ENCODE peak calls at places on chromosomes 13 and 19, in nine cellular contexts. X, P, M, Q, G, K, U, O and V are unnamed samples.

GRCh38 chr13:56351041-56351440 is 789.7 kb upstream of the PRR20A start:
- DNase-seq in X (no peak), P (no peak), M (no peak), Q (no peak), G (no peak), K (no peak), U (no peak), O (no peak), V (no peak)

GRCh38 chr13:32086791-32087441 is 55.3 kb downstream of the FRY start:
- DNase-seq in X (peak), P (no peak), M (no peak), Q (no peak), G (no peak), K (no peak), U (no peak), O (no peak), V (no peak)

GRCh38 chr13:42660367-42660965 is 86.5 kb downstream of the TNFSF11 start:
- DNase-seq in X (peak), P (no peak), M (no peak), Q (no peak), G (no peak), K (no peak), U (no peak), O (no peak), V (no peak)

GRCh38 chr19:33278403-33279269 is 23.7 kb downstream of the CEBPA start:
- DNase-seq in X (no peak), P (no peak), M (no peak), Q (no peak), G (no peak), K (no peak), U (peak), O (no peak), V (peak)

GRCh38 chr19:58409010-58409790 is 751 bp downstream of the ZNF584 start:
- DNase-seq in X (peak), P (no peak), M (peak), Q (peak), G (no peak), K (peak), U (no peak), O (peak), V (peak)

GRCh38 chr19:36876993-36877938 is 26.6 kb downstream of the ZNF345 start:
- DNase-seq in X (peak), P (no peak), M (no peak), Q (no peak), G (no peak), K (no peak), U (no peak), O (no peak), V (no peak)

GRCh38 chr19:19531951-19532805 is 3.5 kb downstream of the YJEFN3 start:
- DNase-seq in X (peak), P (peak), M (peak), Q (peak), G (no peak), K (peak), U (peak), O (peak), V (peak)

GRCh38 chr13:100434010-100434763 is 154.4 kb downstream of the GGACT start:
- DNase-seq in X (peak), P (no peak), M (no peak), Q (peak), G (peak), K (no peak), U (no peak), O (no peak), V (no peak)

GRCh38 chr13:32426191-32426980 is 1.5 kb downstream of the N4BP2L1 start:
- DNase-seq in X (no peak), P (no peak), M (no peak), Q (no peak), G (no peak), K (no peak), U (no peak), O (no peak), V (peak)

GRCh38 chr19:34428549-34429285 is 536 bp downstream of the UBA2 start:
- DNase-seq in X (peak), P (no peak), M (peak), Q (peak), G (no peak), K (peak), U (peak), O (peak), V (no peak)

GRCh38 chr13:113843063-113843654 is 20.7 kb downstream of the GAS6 start:
- DNase-seq in X (no peak), P (no peak), M (peak), Q (no peak), G (no peak), K (no peak), U (no peak), O (peak), V (no peak)

GRCh38 chr13:23687614-23688013 is 117.4 kb downstream of the TNFRSF19 start:
- DNase-seq in X (no peak), P (no peak), M (no peak), Q (no peak), G (no peak), K (no peak), U (no peak), O (no peak), V (no peak)

GRCh38 chr19:13150919-13151604 is 851 bp downstream of the IER2 start:
- DNase-seq in X (peak), P (no peak), M (no peak), Q (peak), G (no peak), K (no peak), U (no peak), O (peak), V (peak)

GRCh38 chr19:28526042-28526441 is 686.9 kb downstream of the UQCRFS1 start:
- DNase-seq in X (no peak), P (no peak), M (no peak), Q (no peak), G (no peak), K (no peak), U (no peak), O (no peak), V (no peak)

GRCh38 chr13:30865131-30866009 is 40.7 kb upstream of the MEDAG start:
- DNase-seq in X (peak), P (peak), M (peak), Q (peak), G (peak), K (peak), U (peak), O (peak), V (peak)

GRCh38 chr19:35248310-35249145 is at the start of gene LSR:
- DNase-seq in X (no peak), P (no peak), M (peak), Q (no peak), G (peak), K (no peak), U (peak), O (peak), V (peak)

GRCh38 chr19:39351537-39352037 is 9.4 kb downstream of the SAMD4B start:
- DNase-seq in X (peak), P (no peak), M (no peak), Q (no peak), G (no peak), K (no peak), U (no peak), O (no peak), V (no peak)

GRCh38 chr19:54035215-54036178 is 28.2 kb downstream of the VSTM1 start:
- DNase-seq in X (peak), P (no peak), M (no peak), Q (peak), G (peak), K (no peak), U (no peak), O (no peak), V (no peak)

GRCh38 chr13:44815507-44816074 is 173.7 kb downstream of the NUFIP1 start:
- DNase-seq in X (peak), P (peak), M (no peak), Q (peak), G (peak), K (no peak), U (peak), O (no peak), V (peak)

GRCh38 chr13:113732961-113733950 is 25.8 kb upstream of the TMEM255B start:
- DNase-seq in X (no peak), P (no peak), M (no peak), Q (no peak), G (no peak), K (no peak), U (no peak), O (no peak), V (no peak)

GRCh38 chr19:51094696-51095279 is 12.1 kb upstream of the KLK14 start:
- DNase-seq in X (peak), P (no peak), M (peak), Q (peak), G (no peak), K (peak), U (peak), O (no peak), V (no peak)

GRCh38 chr19:47573076-47574026 is at the start of gene ZNF541:
- DNase-seq in X (peak), P (no peak), M (peak), Q (peak), G (no peak), K (peak), U (peak), O (peak), V (peak)

GRCh38 chr13:112683581-112683980 is 6.3 kb upstream of the ATP11A start:
- DNase-seq in X (no peak), P (no peak), M (no peak), Q (no peak), G (no peak), K (no peak), U (no peak), O (no peak), V (no peak)

GRCh38 chr19:46718157-46718933 is 1.4 kb upstream of the PRKD2 start:
- DNase-seq in X (peak), P (no peak), M (no peak), Q (no peak), G (no peak), K (no peak), U (peak), O (no peak), V (no peak)

GRCh38 chr19:7326105-7326877 is 22.4 kb upstream of the ARHGEF18 start:
- DNase-seq in X (peak), P (peak), M (no peak), Q (peak), G (no peak), K (no peak), U (no peak), O (peak), V (no peak)

GRCh38 chr19:41934849-41935374 is 6.7 kb upstream of the ERFL start:
- DNase-seq in X (peak), P (no peak), M (peak), Q (peak), G (no peak), K (peak), U (peak), O (no peak), V (peak)

GRCh38 chr19:8262431-8262830 is 45.7 kb downstream of the CD320 start:
- DNase-seq in X (no peak), P (no peak), M (no peak), Q (no peak), G (no peak), K (no peak), U (no peak), O (peak), V (no peak)

GRCh38 chr13:52130641-52131040 is 1.8 kb upstream of the NEK5 start:
- DNase-seq in X (no peak), P (no peak), M (no peak), Q (no peak), G (no peak), K (no peak), U (no peak), O (no peak), V (no peak)

GRCh38 chr13:98675837-98676236 is 76.6 kb downstream of the SLC15A1 start:
- DNase-seq in X (no peak), P (no peak), M (no peak), Q (no peak), G (no peak), K (no peak), U (no peak), O (no peak), V (no peak)

DNA sequence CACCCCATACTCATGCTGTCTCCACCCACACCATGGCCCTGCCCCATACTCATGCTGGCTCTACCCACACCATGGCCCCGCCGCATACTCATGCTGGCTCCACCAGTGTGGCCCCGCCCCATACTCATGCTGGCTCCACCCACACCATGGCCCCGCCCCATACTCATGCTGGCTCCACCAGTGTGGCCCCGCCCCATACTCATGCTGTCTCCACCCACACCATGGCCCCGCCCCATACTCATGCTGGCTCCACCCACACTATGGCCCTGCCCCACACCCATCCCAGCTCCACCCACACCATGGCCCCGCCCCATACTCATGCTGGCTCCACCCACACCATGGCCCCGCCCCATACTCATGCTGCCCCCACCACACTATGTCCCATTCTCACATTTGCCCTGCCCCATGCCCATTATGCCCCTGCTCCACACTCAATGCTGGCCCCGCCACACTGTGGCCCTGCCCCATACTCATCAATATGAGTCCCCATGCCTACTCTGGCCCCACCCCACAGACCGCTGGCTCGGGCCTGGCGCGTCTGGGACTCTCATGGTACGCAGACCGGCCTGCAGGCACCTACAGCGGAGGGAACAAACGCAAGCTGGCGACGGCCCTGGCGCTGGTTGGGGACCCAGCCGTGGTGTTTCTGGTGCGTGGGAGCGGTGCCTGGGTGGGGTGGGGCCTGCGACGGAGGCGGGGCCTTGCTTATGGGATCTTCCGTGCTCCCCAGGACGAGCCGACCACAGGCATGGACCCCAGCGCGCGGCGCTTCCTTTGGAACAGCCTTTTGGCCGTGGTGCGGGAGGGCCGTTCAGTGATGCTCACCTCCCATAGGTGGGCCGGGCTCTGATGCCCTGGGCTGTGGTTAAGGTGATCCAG is 3.7 kb upstream of the ARHGAP45 start:
- DNase-seq in X (no peak), P (no peak), M (peak), Q (no peak), G (no peak), K (peak), U (peak), O (no peak), V (no peak)
- H3K27ac ChIP-seq in X (no peak), P (no peak), M (no peak), Q (no peak), G (no peak), K (no peak), U (no peak), O (no peak), V (no peak)

DNA sequence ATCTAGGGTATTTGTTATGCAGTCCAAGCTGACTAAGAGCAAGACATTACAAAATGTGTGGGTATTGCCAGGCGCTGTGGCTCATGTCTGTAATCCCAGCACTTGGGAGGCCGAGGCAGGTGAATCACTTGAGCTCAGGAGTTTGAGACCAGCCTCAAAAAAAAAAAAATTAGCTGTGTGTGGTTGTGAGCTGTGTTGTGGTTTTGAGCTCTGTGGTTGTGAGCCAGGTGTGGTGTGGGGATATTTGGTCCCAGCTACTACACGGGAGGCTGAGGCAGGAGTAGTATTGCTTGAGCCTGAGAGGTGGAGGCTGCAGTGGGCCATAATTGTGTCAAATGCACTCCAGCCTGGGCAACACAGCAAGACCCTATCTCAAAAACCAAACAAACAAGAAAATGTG is 5.6 kb upstream of the KEAP1 start:
- DNase-seq in X (no peak), P (no peak), M (no peak), Q (no peak), G (no peak), K (no peak), U (no peak), O (no peak), V (no peak)
- H3K27ac ChIP-seq in X (no peak), P (no peak), M (no peak), Q (no peak), G (no peak), K (no peak), U (no peak), O (no peak), V (no peak)

GRCh38 chr19:5642204-5642603 is 19.3 kb downstream of the SAFB start:
- DNase-seq in X (no peak), P (no peak), M (no peak), Q (no peak), G (no peak), K (no peak), U (no peak), O (no peak), V (no peak)
- H3K27ac ChIP-seq in X (no peak), P (no peak), M (no peak), Q (no peak), G (no peak), K (no peak), U (no peak), O (no peak), V (no peak)

DNA sequence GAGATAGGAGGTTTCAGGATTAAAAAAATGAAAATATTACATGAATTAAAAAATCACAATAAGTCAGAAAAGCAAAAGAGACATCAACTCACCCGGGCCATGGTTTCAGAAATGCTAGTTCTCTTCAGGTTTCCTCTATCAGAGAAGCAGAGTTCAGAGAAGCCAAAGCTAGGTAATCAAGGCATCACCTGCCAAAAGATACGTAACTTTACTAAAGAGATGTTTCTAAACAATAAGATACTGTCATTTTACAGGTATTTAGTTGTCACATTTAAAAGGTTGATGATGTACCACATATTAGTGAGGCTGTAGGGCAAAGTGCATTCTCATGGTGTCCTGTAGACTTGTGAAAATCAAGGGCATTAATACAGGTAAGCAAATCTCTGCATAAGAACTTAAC is 51.2 kb downstream of the ZNF45 start:
- DNase-seq in X (no peak), P (no peak), M (no peak), Q (no peak), G (no peak), K (no peak), U (no peak), O (no peak), V (no peak)
- H3K27ac ChIP-seq in X (no peak), P (no peak), M (no peak), Q (no peak), G (no peak), K (no peak), U (no peak), O (no peak), V (no peak)

GRCh38 chr19:18426416-18426767 is 7.2 kb downstream of the SSBP4 start:
- DNase-seq in X (no peak), P (no peak), M (no peak), Q (no peak), G (no peak), K (no peak), U (no peak), O (no peak), V (no peak)
- H3K27ac ChIP-seq in X (peak), P (no peak), M (peak), Q (no peak), G (no peak), K (peak), U (no peak), O (peak), V (no peak)

GRCh38 chr19:2544576-2545415 is 68.9 kb downstream of the GADD45B start:
- DNase-seq in X (no peak), P (no peak), M (peak), Q (no peak), G (no peak), K (no peak), U (no peak), O (peak), V (no peak)

GRCh38 chr19:2540251-2540645 is 64.3 kb downstream of the GADD45B start:
- DNase-seq in X (no peak), P (no peak), M (no peak), Q (no peak), G (no peak), K (no peak), U (no peak), O (no peak), V (no peak)

GRCh38 chr19:2543463-2544442 is 67.8 kb downstream of the GADD45B start:
- DNase-seq in X (peak), P (peak), M (peak), Q (peak), G (peak), K (peak), U (peak), O (peak), V (peak)

GRCh38 chr19:2540646-2541454 is 64.9 kb downstream of the GADD45B start:
- DNase-seq in X (peak), P (peak), M (peak), Q (peak), G (peak), K (no peak), U (peak), O (peak), V (peak)

DNA sequence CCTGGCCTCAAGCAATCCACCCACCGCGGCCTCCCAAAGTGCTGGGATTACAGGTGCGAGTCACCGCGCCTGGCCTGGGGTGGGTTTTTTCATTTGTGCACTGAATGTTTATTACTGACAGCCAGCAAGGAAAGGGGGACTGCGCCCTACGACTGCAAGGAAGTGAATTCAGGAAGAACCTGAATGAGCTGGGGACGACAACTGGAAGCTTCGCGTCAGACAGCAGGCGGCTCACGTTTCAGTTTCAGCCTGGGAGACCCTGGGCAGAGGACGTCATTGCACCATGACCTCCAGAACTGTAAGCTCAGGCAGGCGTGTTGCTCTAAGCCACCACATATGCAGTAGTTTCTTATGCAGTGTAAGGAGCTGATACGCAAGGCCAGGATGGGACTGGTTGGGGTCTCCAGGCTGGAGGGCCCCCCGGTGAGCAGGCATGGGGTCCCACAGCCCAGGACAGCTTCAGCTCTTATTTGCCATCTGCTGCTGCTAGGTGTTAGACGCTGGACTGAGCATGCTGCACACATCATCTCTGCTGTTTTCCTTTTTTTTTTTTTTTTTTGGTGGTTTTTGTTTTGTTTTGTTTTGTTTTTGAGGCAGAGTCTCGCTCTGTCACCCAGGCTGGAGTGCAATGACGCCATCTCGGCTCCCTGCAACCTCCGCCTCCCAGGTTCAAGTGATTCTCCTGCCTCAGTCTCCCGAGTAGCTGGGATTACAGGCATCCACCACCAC is 66.6 kb downstream of the GADD45B start:
- DNase-seq in X (peak), P (no peak), M (peak), Q (peak), G (no peak), K (no peak), U (no peak), O (no peak), V (no peak)
- H3K27ac ChIP-seq in X (peak), P (no peak), M (peak), Q (peak), G (peak), K (peak), U (peak), O (peak), V (peak)

GRCh38 chr19:49513746-49514118 is 1.3 kb downstream of the FCGRT start:
- DNase-seq in X (no peak), P (no peak), M (no peak), Q (no peak), G (no peak), K (peak), U (no peak), O (no peak), V (no peak)

GRCh38 chr19:49512970-49513745 is 697 bp downstream of the FCGRT start:
- DNase-seq in X (no peak), P (no peak), M (peak), Q (peak), G (no peak), K (peak), U (peak), O (no peak), V (peak)

GRCh38 chr19:49518033-49518432 is 5.6 kb downstream of the FCGRT start:
- DNase-seq in X (no peak), P (no peak), M (no peak), Q (no peak), G (no peak), K (no peak), U (no peak), O (no peak), V (no peak)

GRCh38 chr19:49515767-49516166 is 3.3 kb downstream of the FCGRT start:
- DNase-seq in X (peak), P (no peak), M (peak), Q (peak), G (no peak), K (no peak), U (peak), O (peak), V (no peak)

GRCh38 chr19:49514151-49514550 is 1.7 kb downstream of the FCGRT start:
- DNase-seq in X (no peak), P (no peak), M (no peak), Q (no peak), G (no peak), K (no peak), U (no peak), O (no peak), V (no peak)
- H3K27ac ChIP-seq in X (no peak), P (no peak), M (no peak), Q (no peak), G (no peak), K (no peak), U (peak), O (peak), V (peak)